ENCODE peak calls at places on chromosomes 12 and 14, in five cellular contexts. Z is GM23338, L is GM12891, V is GM12878, W is H1. U is an unnamed sample.

GRCh38 chr12:78918221-78918620 is 53.6 kb downstream of the SYT1 start:
- DNase-seq in L (no peak), W (no peak), V (no peak), Z (no peak), U (no peak)

GRCh38 chr12:39807043-39807442 is 187.4 kb upstream of the ABCD2 start:
- DNase-seq in W (no peak), V (no peak), L (no peak), Z (peak), U (no peak)

GRCh38 chr12:122518908-122519307 is 7.8 kb downstream of the RSRC2 start:
- DNase-seq in W (no peak), L (no peak), V (no peak), Z (no peak), U (no peak)

GRCh38 chr12:30111719-30112118 is 328.0 kb upstream of the TMTC1 start:
- DNase-seq in V (no peak), W (no peak), Z (no peak), L (no peak), U (no peak)

GRCh38 chr14:68522510-68523325 is 270.1 kb downstream of the ZFP36L1 start:
- DNase-seq in Z (no peak), V (no peak), W (peak), L (no peak), U (no peak)

GRCh38 chr12:25248732-25249131 is 2.0 kb downstream of the KRAS start:
- DNase-seq in Z (no peak), V (no peak), L (no peak), W (no peak), U (no peak)

GRCh38 chr12:107829271-107829670 is 54.8 kb downstream of the ASCL4 start:
- DNase-seq in W (no peak), Z (no peak), V (peak), L (no peak), U (no peak)

GRCh38 chr14:75279153-75279738 is 618 bp downstream of the FOS start:
- DNase-seq in Z (peak), V (no peak), L (peak), W (no peak), U (peak)

GRCh38 chr12:121786441-121786825 is 7.1 kb downstream of the RHOF start:
- DNase-seq in W (no peak), L (no peak), Z (no peak), V (no peak), U (no peak)

GRCh38 chr14:56487090-56487667 is 92.4 kb upstream of the TMEM260 start:
- DNase-seq in W (no peak), V (no peak), L (no peak), Z (peak), U (no peak)

GRCh38 chr14:99415496-99416281 is 65.0 kb downstream of the SETD3 start:
- DNase-seq in V (peak), Z (peak), W (no peak), L (peak), U (peak)

GRCh38 chr12:50400104-50400637 is 514 bp upstream of the LARP4 start:
- DNase-seq in Z (no peak), W (no peak), V (no peak), L (no peak), U (no peak)

GRCh38 chr14:69170848-69171247 is 17.9 kb upstream of the DCAF5 start:
- DNase-seq in L (no peak), W (no peak), V (no peak), Z (no peak), U (no peak)

GRCh38 chr12:54390176-54390667 is 5.7 kb upstream of the ZNF385A start:
- DNase-seq in V (no peak), W (peak), Z (peak), L (no peak), U (no peak)

GRCh38 chr12:9372202-9372601 is 164.0 kb upstream of the PZP start:
- DNase-seq in Z (peak), W (no peak), L (no peak), V (no peak), U (no peak)

GRCh38 chr12:42617622-42618021 is 28.1 kb upstream of the PRICKLE1 start:
- DNase-seq in V (no peak), Z (no peak), W (no peak), L (no peak), U (no peak)

GRCh38 chr14:58638231-58639205 is 756 bp downstream of the DACT1 start:
- DNase-seq in Z (peak), V (no peak), W (peak), L (peak), U (no peak)

GRCh38 chr14:55418411-55418810 is 6.8 kb upstream of the ATG14 start:
- DNase-seq in Z (no peak), V (no peak), W (no peak), L (no peak), U (no peak)

GRCh38 chr14:88326352-88327103 is 3.5 kb upstream of the KCNK10 start:
- DNase-seq in L (no peak), W (peak), Z (peak), V (no peak), U (no peak)

GRCh38 chr12:81095470-81096232 is 17.8 kb downstream of the ACSS3 start:
- DNase-seq in Z (no peak), L (no peak), W (no peak), V (no peak), U (no peak)

GRCh38 chr14:34649344-34649743 is 19.4 kb upstream of the SNX6 start:
- DNase-seq in Z (no peak), V (no peak), W (no peak), L (no peak), U (no peak)

GRCh38 chr14:59274991-59275391 is 86.5 kb downstream of the DAAM1 start:
- DNase-seq in Z (no peak), L (no peak), W (no peak), V (peak), U (no peak)

GRCh38 chr12:6272300-6273208 is 37.9 kb upstream of the PLEKHG6 start:
- DNase-seq in Z (peak), W (no peak), V (no peak), L (peak), U (no peak)

GRCh38 chr14:40164083-40164482 is 731.9 kb upstream of the FBXO33 start:
- DNase-seq in L (no peak), V (no peak), W (no peak), Z (no peak), U (no peak)

GRCh38 chr12:93974252-93974651 is 174.1 kb upstream of the PLXNC1 start:
- DNase-seq in V (no peak), L (no peak), W (no peak), Z (no peak), U (no peak)

GRCh38 chr12:93273834-93274705 is 103.7 kb upstream of the NUDT4 start:
- DNase-seq in W (no peak), L (no peak), V (no peak), Z (no peak), U (no peak)

GRCh38 chr14:24956104-24956503 is 93.8 kb downstream of the STXBP6 start:
- DNase-seq in L (no peak), W (no peak), V (no peak), Z (no peak), U (no peak)

GRCh38 chr12:100184549-100184948 is 16.1 kb upstream of the ACTR6 start:
- DNase-seq in L (no peak), W (no peak), V (no peak), Z (no peak), U (no peak)

GRCh38 chr14:51328942-51329350 is 88.9 kb downstream of the TMX1 start:
- DNase-seq in W (no peak), L (no peak), Z (no peak), V (no peak), U (no peak)
- TF ChIP-seq POLR2AphosphoS5 in W (no peak), L (no peak), Z (no peak), V (no peak), U (no peak)

GRCh38 chr12:75529826-75530225 is 18.4 kb upstream of the KRR1 start:
- DNase-seq in Z (no peak), W (no peak), V (no peak), L (no peak), U (no peak)

GRCh38 chr12:75526655-75527511 is 15.5 kb upstream of the KRR1 start:
- DNase-seq in V (peak), W (no peak), L (no peak), Z (peak), U (peak)

GRCh38 chr12:75525263-75525662 is 13.9 kb upstream of the KRR1 start:
- DNase-seq in V (no peak), Z (no peak), W (no peak), L (no peak), U (no peak)

GRCh38 chr12:75528692-75529091 is 17.3 kb upstream of the KRR1 start:
- DNase-seq in L (no peak), W (no peak), V (no peak), Z (no peak), U (no peak)

DNA sequence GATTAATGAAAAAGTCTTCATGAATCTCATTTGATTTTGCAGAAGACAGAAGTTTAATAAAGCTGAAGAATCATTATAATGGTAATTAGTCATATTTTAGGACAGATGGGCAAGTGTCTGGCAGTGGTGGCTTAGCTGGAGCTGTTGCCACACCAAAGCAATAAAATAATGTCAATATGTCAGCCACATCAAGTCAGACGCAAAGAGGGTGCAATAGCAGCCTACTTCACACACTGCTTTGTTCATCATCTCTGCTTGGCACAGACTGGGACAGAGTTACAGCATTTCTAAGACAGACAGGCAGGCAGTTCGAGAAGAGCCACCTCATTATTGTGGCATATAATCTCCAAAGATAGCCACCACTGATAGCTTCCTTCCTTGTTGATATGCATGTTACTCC is 16.9 kb upstream of the KRR1 start:
- DNase-seq in V (no peak), Z (no peak), L (no peak), W (no peak), U (no peak)
- TF ChIP-seq POLR2AphosphoS5 in V (no peak), Z (no peak), L (no peak), W (no peak), U (no peak)

DNA sequence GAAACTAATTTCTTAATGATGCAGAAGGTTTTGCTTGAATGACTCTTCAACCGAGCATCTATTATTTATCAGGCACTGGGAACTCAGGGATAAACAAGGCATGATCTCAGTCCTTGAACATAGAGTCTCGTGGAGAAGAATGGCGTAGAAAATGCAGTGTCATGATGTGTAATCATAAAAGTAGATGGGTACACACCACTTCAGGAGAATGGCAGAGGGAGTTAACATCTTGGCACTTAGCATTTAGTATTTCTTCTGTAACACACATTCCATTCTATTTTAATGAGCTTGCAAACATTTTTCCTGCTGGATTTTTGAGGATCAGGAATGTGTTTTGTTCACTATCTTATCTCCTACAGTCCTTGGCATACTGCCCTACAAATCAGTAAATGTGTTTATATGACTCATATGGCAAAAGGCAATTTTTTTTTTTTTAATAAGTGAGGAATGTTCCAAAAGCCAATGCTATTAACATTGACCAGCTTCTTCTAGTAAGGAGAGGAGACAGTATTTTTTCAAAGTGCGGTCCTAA is 3.8 kb downstream of the TXNRD1 start:
- DNase-seq in W (no peak), Z (no peak), V (no peak), L (no peak), U (no peak)
- TF ChIP-seq POLR2AphosphoS5 in W (no peak), Z (no peak), V (no peak), L (no peak), U (no peak)

GRCh38 chr12:104197264-104197663 is 18.3 kb upstream of the TXNRD1 start:
- DNase-seq in V (no peak), L (no peak), Z (no peak), W (no peak), U (no peak)
- TF ChIP-seq POLR2AphosphoS5 in V (no peak), L (no peak), Z (no peak), W (no peak), U (no peak)

DNA sequence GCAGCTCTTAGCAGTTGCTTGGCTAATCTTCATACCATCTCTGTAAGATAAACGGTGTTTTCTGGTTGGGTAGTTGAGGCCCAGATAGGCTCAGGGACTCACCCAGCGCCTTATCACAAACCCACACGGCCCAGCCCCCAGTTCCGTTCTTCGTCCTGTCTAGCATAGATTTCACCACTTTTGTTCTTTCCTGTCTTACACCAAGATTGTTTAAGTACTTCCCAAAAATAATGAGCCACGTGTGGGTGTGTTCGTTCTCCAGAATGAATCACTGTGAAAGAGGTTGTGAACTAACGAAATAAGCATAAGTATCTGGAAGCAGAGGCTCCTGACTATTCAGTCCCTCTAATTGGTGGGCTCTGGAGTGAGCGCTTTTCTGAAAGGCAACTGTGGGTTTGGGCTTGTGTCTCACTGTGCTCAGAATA is 21.4 kb downstream of the ACVR1B start:
- DNase-seq in V (no peak), Z (no peak), W (no peak), L (no peak), U (no peak)
- TF ChIP-seq POLR2AphosphoS5 in V (no peak), Z (no peak), W (no peak), L (no peak), U (no peak)

GRCh38 chr12:80031229-80031628 is 68.1 kb upstream of the OTOGL start:
- DNase-seq in L (no peak), Z (no peak), V (no peak), W (no peak), U (no peak)
- TF ChIP-seq POLR2AphosphoS5 in L (no peak), Z (no peak), V (no peak), W (no peak), U (no peak)

GRCh38 chr12:19800884-19801283 is 361.6 kb downstream of the AEBP2 start:
- DNase-seq in V (peak), L (no peak), Z (no peak), W (no peak), U (no peak)
- TF ChIP-seq POLR2AphosphoS5 in V (no peak), L (no peak), Z (no peak), W (no peak), U (no peak)

DNA sequence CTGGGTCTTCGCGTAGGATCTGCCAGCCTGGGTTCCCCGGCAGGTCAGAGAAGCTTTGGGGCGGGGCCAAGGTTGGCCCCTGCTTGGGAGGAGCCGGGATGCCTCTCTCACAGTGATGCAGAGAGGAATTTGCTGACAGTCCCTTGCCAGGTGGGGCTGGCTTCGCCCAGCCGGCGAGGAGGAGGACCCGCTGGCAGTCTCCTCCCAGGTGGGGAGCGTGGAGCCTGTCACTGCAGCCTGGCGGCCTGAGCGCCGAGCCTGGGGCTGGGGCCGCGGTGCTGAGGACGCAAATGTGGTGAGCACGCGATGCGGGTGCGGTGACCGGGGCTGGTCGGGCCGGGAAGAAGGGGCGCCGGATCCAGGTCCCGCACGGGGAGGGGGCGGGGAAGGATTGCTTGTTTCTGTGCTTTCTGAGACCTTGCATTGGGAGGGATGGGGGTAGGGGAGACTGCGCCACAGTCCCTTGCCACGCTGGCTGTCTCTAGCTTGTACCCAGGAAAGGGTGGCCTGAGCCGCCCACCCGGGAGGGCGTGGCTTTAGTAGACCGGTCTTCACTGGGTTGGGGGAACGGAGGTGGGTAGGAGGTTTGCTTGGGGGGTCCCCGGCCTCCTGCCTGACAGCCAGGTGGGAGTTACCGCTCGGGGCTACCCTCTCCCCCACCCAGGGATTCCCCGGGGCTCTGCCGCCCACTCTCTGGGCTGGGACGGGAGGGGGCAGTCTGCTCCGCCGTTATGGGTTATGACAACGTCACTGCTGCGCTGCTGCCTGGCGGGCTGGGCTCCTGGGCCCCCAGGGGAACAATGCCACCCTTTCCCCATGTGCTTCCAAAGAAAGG is at the start of gene TMEM63C:
- DNase-seq in W (peak), L (peak), V (peak), Z (peak), U (peak)
- TF ChIP-seq POLR2AphosphoS5 in W (no peak), L (no peak), V (no peak), Z (peak), U (no peak)

GRCh38 chr12:119149270-119149669 is 29.5 kb upstream of the HSPB8 start:
- DNase-seq in W (no peak), V (no peak), L (no peak), Z (no peak), U (no peak)
- TF ChIP-seq POLR2AphosphoS5 in W (no peak), V (no peak), L (no peak), Z (no peak), U (no peak)

U was measured in GM12892.